ENCODE peak calls at places on chromosome 11, in nine cellular contexts. U, N, F, Q, H, E, M, R and A are unnamed samples.

GRCh38 chr11:46112961-46113617 is 8.2 kb downstream of the PHF21A start:
- DNase-seq in M (peak), F (peak), N (peak), H (peak), Q (no peak), U (no peak), E (no peak), R (peak), A (peak)

GRCh38 chr11:92397356-92397755 is 172.7 kb downstream of the FAT3 start:
- DNase-seq in Q (no peak), E (no peak), M (no peak), N (no peak), R (no peak), H (no peak), F (no peak), U (no peak), A (no peak)

GRCh38 chr11:83115551-83115950 is 41.4 kb upstream of the PCF11 start:
- DNase-seq in F (peak), H (no peak), M (no peak), N (no peak), E (no peak), R (no peak), Q (no peak), U (no peak), A (no peak)

GRCh38 chr11:73946798-73947458 is 3.9 kb upstream of the DNAJB13 start:
- DNase-seq in F (no peak), H (no peak), U (no peak), R (no peak), Q (no peak), N (no peak), E (no peak), M (no peak), A (no peak)

GRCh38 chr11:110918351-110918750 is 206.1 kb upstream of the ARHGAP20 start:
- DNase-seq in F (no peak), R (no peak), U (no peak), M (no peak), Q (no peak), H (no peak), E (no peak), N (no peak), A (no peak)

GRCh38 chr11:115500547-115501503 is 3.4 kb downstream of the CADM1 start:
- DNase-seq in E (no peak), N (no peak), F (no peak), M (no peak), H (no peak), R (no peak), U (no peak), Q (no peak), A (no peak)

GRCh38 chr11:64777449-64778222 is 706 bp downstream of the SF1 start:
- DNase-seq in N (peak), U (peak), Q (peak), R (peak), E (no peak), F (peak), H (peak), M (peak), A (peak)

GRCh38 chr11:2557381-2557780 is 112.6 kb downstream of the KCNQ1 start:
- DNase-seq in N (no peak), Q (no peak), F (no peak), R (no peak), U (no peak), H (no peak), E (no peak), M (no peak), A (no peak)

GRCh38 chr11:112579282-112579681 is 318.6 kb upstream of the PLET1 start:
- DNase-seq in M (no peak), U (no peak), R (no peak), E (no peak), Q (no peak), F (no peak), H (no peak), N (no peak), A (no peak)

GRCh38 chr11:20113147-20113435 is 47.2 kb downstream of the DBX1 start:
- DNase-seq in M (no peak), F (no peak), R (no peak), N (no peak), Q (no peak), U (no peak), E (no peak), H (no peak), A (no peak)

GRCh38 chr11:59183768-59184167 is 11.8 kb downstream of the DTX4 start:
- DNase-seq in M (no peak), F (no peak), E (no peak), R (peak), N (no peak), H (no peak), U (no peak), Q (no peak), A (no peak)

GRCh38 chr11:34620820-34621792 is at the start of gene EHF:
- DNase-seq in E (no peak), M (no peak), R (no peak), Q (no peak), U (no peak), H (peak), F (no peak), N (no peak), A (no peak)

GRCh38 chr11:58390551-58391063 is 16.1 kb downstream of the OR5B3 start:
- DNase-seq in Q (no peak), E (no peak), U (no peak), H (no peak), M (no peak), R (no peak), F (no peak), N (no peak), A (no peak)

GRCh38 chr11:119622454-119623143 is 106.4 kb downstream of the NECTIN1 start:
- DNase-seq in E (no peak), R (no peak), Q (no peak), M (no peak), H (no peak), N (no peak), F (no peak), U (no peak), A (no peak)

GRCh38 chr11:13238879-13239514 is 38.6 kb upstream of the BMAL1 start:
- DNase-seq in H (peak), M (peak), U (no peak), R (peak), N (peak), E (no peak), Q (peak), F (peak), A (no peak)

GRCh38 chr11:110031171-110031570 is 62.0 kb upstream of the ZC3H12C start:
- DNase-seq in R (no peak), F (no peak), U (no peak), E (no peak), M (no peak), N (no peak), H (no peak), Q (no peak), A (no peak)

GRCh38 chr11:108432783-108433182 is 34.5 kb downstream of the C11orf65 start:
- DNase-seq in M (no peak), R (peak), Q (no peak), N (no peak), E (no peak), U (no peak), F (peak), H (no peak), A (no peak)

GRCh38 chr11:3157381-3158130 is 7.6 kb downstream of the OSBPL5 start:
- DNase-seq in R (no peak), Q (no peak), M (no peak), F (no peak), H (no peak), N (no peak), E (no peak), U (peak), A (no peak)

GRCh38 chr11:103871923-103872551 is 164.4 kb upstream of the DDI1 start:
- DNase-seq in F (no peak), E (no peak), Q (no peak), N (no peak), H (no peak), M (no peak), R (no peak), U (no peak), A (no peak)

GRCh38 chr11:130428692-130429681 is 578 bp upstream of the ADAMTS8 start:
- DNase-seq in Q (no peak), N (no peak), U (no peak), F (no peak), R (no peak), E (no peak), M (no peak), H (no peak), A (no peak)

GRCh38 chr11:86515297-86516094 is 140.8 kb downstream of the CCDC81 start:
- DNase-seq in H (peak), Q (no peak), F (peak), E (peak), N (no peak), M (no peak), R (peak), U (no peak), A (no peak)

GRCh38 chr11:45083544-45084087 is 62.8 kb upstream of the PRDM11 start:
- DNase-seq in F (no peak), R (no peak), N (no peak), U (no peak), M (peak), Q (no peak), E (no peak), H (no peak), A (no peak)

GRCh38 chr11:129800655-129801054 is 15.0 kb upstream of the TMEM45B start:
- DNase-seq in N (no peak), R (no peak), E (no peak), U (no peak), H (no peak), M (no peak), Q (no peak), F (no peak), A (no peak)

GRCh38 chr11:72243173-72243566 is 806 bp downstream of the PHOX2A start:
- DNase-seq in F (no peak), N (no peak), U (no peak), M (no peak), Q (no peak), H (no peak), E (no peak), R (no peak), A (no peak)

GRCh38 chr11:58574851-58575250 is 805 bp downstream of the LPXN start:
- DNase-seq in E (no peak), U (no peak), M (no peak), N (no peak), Q (no peak), H (peak), R (peak), F (peak), A (no peak)

GRCh38 chr11:46119352-46120216 is 1.7 kb downstream of the PHF21A start:
- DNase-seq in U (peak), M (no peak), E (no peak), H (peak), R (peak), N (peak), F (peak), Q (peak), A (no peak)

GRCh38 chr11:103633037-103633788 is 403.2 kb upstream of the DDI1 start:
- DNase-seq in F (peak), M (no peak), R (peak), H (peak), N (no peak), U (no peak), E (no peak), Q (no peak), A (no peak)

GRCh38 chr11:2375964-2376551 is 1.1 kb upstream of the CD81 start:
- DNase-seq in Q (no peak), H (no peak), E (no peak), U (no peak), R (no peak), M (no peak), F (no peak), N (no peak), A (no peak)

GRCh38 chr11:57290288-57290687 is 34.5 kb downstream of the TNKS1BP1 start:
- DNase-seq in N (no peak), E (no peak), Q (no peak), U (no peak), R (peak), M (no peak), H (peak), F (peak), A (no peak)

GRCh38 chr11:2531277-2531986 is 86.6 kb downstream of the KCNQ1 start:
- DNase-seq in U (peak), M (peak), Q (peak), R (peak), F (peak), H (peak), E (peak), N (no peak), A (no peak)

GRCh38 chr11:16312242-16312641 is 44.1 kb downstream of the SOX6 start:
- DNase-seq in U (no peak), E (no peak), F (no peak), N (no peak), H (no peak), M (no peak), Q (no peak), R (no peak), A (no peak)

GRCh38 chr11:85821636-85822035 is 10.7 kb upstream of the SYTL2 start:
- DNase-seq in E (no peak), H (peak), F (peak), M (no peak), R (peak), Q (no peak), N (no peak), U (no peak), A (no peak)

GRCh38 chr11:40130427-40130826 is 1329.0 kb downstream of the LRRC4C start:
- DNase-seq in M (no peak), E (no peak), H (no peak), R (no peak), N (no peak), U (no peak), F (no peak), Q (no peak), A (no peak)

GRCh38 chr11:3894128-3894731 is 38.8 kb downstream of the STIM1 start:
- DNase-seq in U (peak), R (peak), Q (no peak), H (peak), E (no peak), M (no peak), F (no peak), N (peak), A (no peak)

GRCh38 chr11:211741-212140 is 4.2 kb downstream of the RIC8A start:
- DNase-seq in H (no peak), Q (no peak), U (no peak), N (no peak), M (no peak), R (no peak), F (no peak), E (no peak), A (no peak)

GRCh38 chr11:35321532-35322320 is 97.6 kb downstream of the SLC1A2 start:
- DNase-seq in E (no peak), U (peak), N (no peak), F (peak), H (peak), R (no peak), M (no peak), Q (no peak), A (no peak)

DNA sequence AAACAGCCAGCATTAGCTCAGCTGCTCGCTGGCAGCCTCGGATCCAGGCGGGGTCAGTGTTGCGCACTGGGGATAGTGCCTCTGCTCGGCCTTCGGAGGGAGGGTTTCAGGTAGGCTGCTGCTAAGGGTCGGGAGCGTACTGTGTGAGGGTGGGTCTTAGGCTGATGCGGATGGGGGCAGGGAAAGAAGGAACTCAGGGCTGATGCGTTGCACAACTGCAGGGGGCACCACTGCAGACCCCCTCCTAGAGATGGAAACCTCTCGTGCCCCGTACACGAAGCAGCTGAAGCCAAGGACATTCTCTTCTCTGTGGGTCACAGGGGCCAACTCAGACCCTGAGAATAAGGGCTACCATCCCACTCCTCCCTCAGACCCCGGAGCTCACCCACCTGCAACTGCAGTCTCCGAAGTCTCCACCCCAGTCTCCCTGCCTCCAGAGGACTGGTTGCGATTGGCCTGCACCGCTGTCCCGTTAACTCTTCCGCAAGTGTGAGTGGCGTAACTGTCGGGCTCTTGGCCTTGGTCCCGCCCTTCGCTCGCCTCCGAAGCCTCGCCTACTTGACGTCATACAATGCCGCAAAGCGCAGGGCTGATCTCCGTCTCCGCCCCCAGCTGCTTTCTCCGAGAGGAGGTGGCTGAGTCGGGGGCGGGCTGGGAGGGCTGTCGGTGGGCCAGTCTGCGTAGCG is at the start of gene KBTBD3:
- DNase-seq in R (peak), Q (peak), E (peak), U (peak), M (peak), N (peak), H (peak), F (peak), A (peak)
- TF ChIP-seq CTCF in R (peak), Q (peak), E (peak), U (peak), M (peak), N (peak), H (peak), F (peak), A (peak)

DNA sequence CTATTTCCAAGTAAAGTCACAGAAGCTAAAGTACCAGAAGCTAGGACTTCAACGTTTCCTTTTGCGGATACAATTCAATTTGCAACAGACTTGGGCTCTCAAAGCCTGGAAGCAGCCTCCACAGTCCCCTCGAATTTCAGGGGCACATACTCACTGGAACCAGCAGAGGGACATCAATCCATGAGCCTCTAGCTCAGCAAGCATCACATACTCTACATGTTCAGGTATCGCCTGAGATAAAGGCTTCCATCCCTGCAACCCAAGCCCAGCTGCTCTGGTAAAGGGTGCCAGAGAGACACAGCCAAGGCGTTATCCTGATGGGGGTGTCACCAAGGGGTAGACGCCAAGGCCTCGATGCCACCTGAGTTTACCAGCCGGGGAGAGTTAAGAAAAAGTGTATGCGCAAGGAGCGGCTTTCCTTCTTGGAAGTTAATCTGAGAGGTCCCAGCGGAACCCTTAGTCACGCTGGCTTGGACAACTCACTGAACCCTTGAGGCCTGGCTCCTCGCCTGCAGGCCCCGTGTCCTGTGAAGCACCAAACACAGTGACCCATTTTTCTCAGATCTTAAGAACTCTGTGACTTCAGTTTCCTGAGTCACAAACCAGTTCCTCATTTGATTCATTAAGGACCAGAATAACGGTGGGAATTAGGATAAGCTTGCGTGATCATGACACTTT is 13.0 kb downstream of the LTO1 start:
- DNase-seq in Q (peak), R (no peak), E (no peak), F (no peak), N (no peak), U (no peak), H (peak), M (peak), A (no peak)
- TF ChIP-seq CTCF in Q (no peak), R (peak), E (peak), F (peak), N (peak), U (no peak), H (peak), M (no peak), A (no peak)

DNA sequence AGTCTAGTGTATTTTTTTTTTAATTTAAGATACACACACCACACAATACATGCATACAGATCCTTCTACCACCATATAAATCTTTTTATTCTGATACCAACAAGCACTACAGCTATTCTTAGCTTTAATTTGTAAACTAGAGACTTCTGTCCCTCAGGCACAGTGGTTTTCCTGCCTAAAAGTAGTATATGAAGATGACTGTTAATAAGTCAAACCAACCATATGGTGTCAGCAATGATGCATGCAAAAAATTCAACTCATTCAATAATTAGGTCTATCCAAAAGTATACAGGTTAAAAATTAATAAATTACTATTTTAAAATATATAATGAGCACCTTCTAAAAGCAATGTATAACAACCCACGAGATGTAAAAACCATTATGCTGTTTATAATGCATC is 10.4 kb downstream of the RAB38 start:
- DNase-seq in F (no peak), U (no peak), M (no peak), N (no peak), E (no peak), R (peak), H (no peak), Q (no peak), A (no peak)
- TF ChIP-seq CTCF in F (no peak), U (no peak), M (no peak), N (no peak), E (no peak), R (no peak), H (no peak), Q (no peak), A (no peak)

GRCh38 chr11:125261471-125262087 is 97.0 kb downstream of the PKNOX2 start:
- DNase-seq in E (no peak), H (no peak), Q (no peak), M (no peak), U (no peak), F (no peak), N (no peak), R (no peak), A (no peak)

GRCh38 chr11:125262194-125262824 is 97.8 kb downstream of the PKNOX2 start:
- DNase-seq in U (peak), M (no peak), N (no peak), E (no peak), R (no peak), F (no peak), H (no peak), Q (no peak), A (no peak)

GRCh38 chr11:125263268-125263790 is 98.8 kb downstream of the PKNOX2 start:
- DNase-seq in H (peak), N (no peak), E (no peak), Q (no peak), F (peak), R (peak), M (no peak), U (peak), A (no peak)

GRCh38 chr11:125262825-125263218 is 98.3 kb downstream of the PKNOX2 start:
- DNase-seq in F (no peak), R (peak), U (peak), H (peak), Q (no peak), M (no peak), N (no peak), E (no peak), A (no peak)

DNA sequence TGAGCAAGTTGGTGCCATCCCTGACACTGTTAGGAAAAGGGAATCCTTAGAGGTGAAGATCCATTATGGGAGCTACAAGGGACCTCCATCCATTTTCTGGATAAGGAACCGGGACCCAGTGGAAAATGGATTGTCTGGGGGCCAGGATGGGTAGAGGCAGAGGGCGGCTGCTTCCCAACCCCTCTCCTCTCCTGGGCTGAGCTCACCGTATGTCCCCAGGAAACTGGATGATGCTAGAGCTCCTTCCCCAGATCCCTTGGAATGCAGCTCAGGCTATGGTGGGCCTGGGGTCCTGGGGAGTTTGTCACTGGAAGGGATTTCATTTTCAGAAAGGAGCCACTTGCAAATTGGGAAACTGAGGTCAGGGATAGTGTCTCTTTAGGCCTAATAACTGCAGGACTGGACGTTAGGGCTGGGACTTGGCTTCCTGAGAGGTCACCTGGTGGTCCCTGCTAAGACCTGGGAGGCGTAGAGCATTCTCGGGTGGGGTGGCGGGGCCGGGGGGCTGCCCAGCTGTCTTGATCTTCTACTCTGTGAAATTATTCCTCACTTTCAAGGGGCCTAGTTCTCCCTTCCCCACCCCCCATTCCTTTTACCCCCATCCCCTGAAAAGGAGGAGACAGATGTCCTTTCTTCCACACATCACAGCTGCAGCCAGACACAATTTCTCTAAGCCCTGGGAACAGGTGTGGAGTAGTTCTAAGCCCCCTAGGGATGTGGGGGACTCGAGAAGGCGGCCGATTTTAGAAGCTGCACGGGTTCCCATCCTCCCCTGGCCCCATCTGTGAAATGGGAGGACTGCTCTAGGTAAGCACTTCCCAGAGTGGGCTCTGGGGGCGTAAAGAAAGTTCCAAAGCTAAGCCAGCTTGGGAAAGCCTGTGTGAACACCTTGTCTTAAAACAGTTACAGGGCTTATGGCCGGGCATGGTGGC is 99.8 kb downstream of the PKNOX2 start:
- DNase-seq in E (no peak), U (no peak), Q (no peak), R (no peak), M (no peak), F (no peak), N (no peak), H (no peak), A (peak)
- TF ChIP-seq CTCF in E (no peak), U (no peak), Q (no peak), R (no peak), M (no peak), F (no peak), N (no peak), H (no peak), A (no peak)